ENCODE peak calls at places on chromosomes 13 and 19, in five cellular contexts. One of them, this sample, is unnamed.

GRCh38 chr13:94313321-94313720 is 166.2 kb downstream of the DCT start:
- DNase-seq in activated naive CD4-positive, alpha-beta T cell treated with anti-CD3 and anti-CD28 coated beads, Interleukin-2, amount 10 ng/mL, durations not matched to agents 7 days and 5 days: no peak
- DNase-seq in skeletal muscle cell: peak
- DNase-seq in globus pallidus: no peak
- DNase-seq in aorta: no peak
- DNase-seq in this sample: no peak

GRCh38 chr13:46614582-46614981 is 61.6 kb downstream of the LRCH1 start:
- DNase-seq in activated naive CD4-positive, alpha-beta T cell treated with anti-CD3 and anti-CD28 coated beads, Interleukin-2, amount 10 ng/mL, durations not matched to agents 7 days and 5 days: no peak
- DNase-seq in skeletal muscle cell: peak
- DNase-seq in globus pallidus: no peak
- DNase-seq in aorta: no peak
- DNase-seq in this sample: no peak

GRCh38 chr19:21474671-21475181 is 30.7 kb upstream of the ZNF429 start:
- DNase-seq in activated naive CD4-positive, alpha-beta T cell treated with anti-CD3 and anti-CD28 coated beads, Interleukin-2, amount 10 ng/mL, durations not matched to agents 7 days and 5 days: peak
- DNase-seq in skeletal muscle cell: no peak
- DNase-seq in globus pallidus: peak
- DNase-seq in aorta: peak
- DNase-seq in this sample: peak

GRCh38 chr19:33389574-33390119 is 16.1 kb downstream of the CEBPG start:
- DNase-seq in activated naive CD4-positive, alpha-beta T cell treated with anti-CD3 and anti-CD28 coated beads, Interleukin-2, amount 10 ng/mL, durations not matched to agents 7 days and 5 days: no peak
- DNase-seq in skeletal muscle cell: no peak
- DNase-seq in globus pallidus: no peak
- DNase-seq in aorta: peak
- DNase-seq in this sample: peak

GRCh38 chr19:31173991-31174390 is 175.2 kb downstream of the TSHZ3 start:
- DNase-seq in activated naive CD4-positive, alpha-beta T cell treated with anti-CD3 and anti-CD28 coated beads, Interleukin-2, amount 10 ng/mL, durations not matched to agents 7 days and 5 days: no peak
- DNase-seq in skeletal muscle cell: no peak
- DNase-seq in globus pallidus: no peak
- DNase-seq in aorta: no peak
- DNase-seq in this sample: no peak

GRCh38 chr13:78339927-78340326 is 263.4 kb downstream of the POU4F1 start:
- DNase-seq in activated naive CD4-positive, alpha-beta T cell treated with anti-CD3 and anti-CD28 coated beads, Interleukin-2, amount 10 ng/mL, durations not matched to agents 7 days and 5 days: no peak
- DNase-seq in skeletal muscle cell: no peak
- DNase-seq in globus pallidus: no peak
- DNase-seq in aorta: no peak
- DNase-seq in this sample: no peak

GRCh38 chr13:80059789-80060188 is 281.1 kb downstream of the SPRY2 start:
- DNase-seq in activated naive CD4-positive, alpha-beta T cell treated with anti-CD3 and anti-CD28 coated beads, Interleukin-2, amount 10 ng/mL, durations not matched to agents 7 days and 5 days: no peak
- DNase-seq in skeletal muscle cell: no peak
- DNase-seq in globus pallidus: no peak
- DNase-seq in aorta: no peak
- DNase-seq in this sample: no peak

GRCh38 chr19:53655042-53655665 is 23.4 kb downstream of the DPRX start:
- DNase-seq in activated naive CD4-positive, alpha-beta T cell treated with anti-CD3 and anti-CD28 coated beads, Interleukin-2, amount 10 ng/mL, durations not matched to agents 7 days and 5 days: no peak
- DNase-seq in skeletal muscle cell: no peak
- DNase-seq in globus pallidus: no peak
- DNase-seq in aorta: no peak
- DNase-seq in this sample: no peak

GRCh38 chr19:3708207-3708931 is at the start of gene TJP3:
- DNase-seq in activated naive CD4-positive, alpha-beta T cell treated with anti-CD3 and anti-CD28 coated beads, Interleukin-2, amount 10 ng/mL, durations not matched to agents 7 days and 5 days: no peak
- DNase-seq in skeletal muscle cell: no peak
- DNase-seq in globus pallidus: no peak
- DNase-seq in aorta: no peak
- DNase-seq in this sample: no peak

GRCh38 chr13:108777421-108778420 is 148.3 kb downstream of the MYO16 start:
- DNase-seq in activated naive CD4-positive, alpha-beta T cell treated with anti-CD3 and anti-CD28 coated beads, Interleukin-2, amount 10 ng/mL, durations not matched to agents 7 days and 5 days: no peak
- DNase-seq in skeletal muscle cell: peak
- DNase-seq in globus pallidus: no peak
- DNase-seq in aorta: no peak
- DNase-seq in this sample: no peak

GRCh38 chr19:40576181-40576584 is 490 bp upstream of the SHKBP1 start:
- DNase-seq in activated naive CD4-positive, alpha-beta T cell treated with anti-CD3 and anti-CD28 coated beads, Interleukin-2, amount 10 ng/mL, durations not matched to agents 7 days and 5 days: peak
- DNase-seq in skeletal muscle cell: no peak
- DNase-seq in globus pallidus: no peak
- DNase-seq in aorta: no peak
- DNase-seq in this sample: no peak

GRCh38 chr13:97344250-97345175 is 89.5 kb upstream of the RAP2A start:
- DNase-seq in activated naive CD4-positive, alpha-beta T cell treated with anti-CD3 and anti-CD28 coated beads, Interleukin-2, amount 10 ng/mL, durations not matched to agents 7 days and 5 days: peak
- DNase-seq in skeletal muscle cell: no peak
- DNase-seq in globus pallidus: peak
- DNase-seq in aorta: peak
- DNase-seq in this sample: peak